ENCODE peak calls at places on chromosomes 12 and 14, in six cellular contexts. One of them, this sample, is unnamed.

GRCh38 chr14:77043177-77043983 is 14.9 kb upstream of the IRF2BPL start:
- DNase-seq in GM23338: no peak
- DNase-seq in Calu3: peak; percentile 67
- DNase-seq in amniotic epithelial cell: peak; percentile 93
- DNase-seq in LoVo: no peak
- DNase-seq in AG09309: peak; percentile 90
- DNase-seq in this sample: peak; percentile 97

GRCh38 chr12:74890237-74890599 is 319.4 kb downstream of the KCNC2 start:
- DNase-seq in GM23338: peak; percentile 8
- DNase-seq in Calu3: peak; percentile 52
- DNase-seq in amniotic epithelial cell: peak; percentile 86
- DNase-seq in LoVo: peak; percentile 69
- DNase-seq in AG09309: peak; percentile 20
- DNase-seq in this sample: peak; percentile 44

GRCh38 chr12:55742719-55743130 is at the start of gene GDF11:
- DNase-seq in GM23338: peak; percentile 91
- DNase-seq in Calu3: peak; percentile 69
- DNase-seq in amniotic epithelial cell: peak; percentile 66
- DNase-seq in LoVo: peak; percentile 88
- DNase-seq in AG09309: no peak
- DNase-seq in this sample: no peak

GRCh38 chr12:52261211-52261484 is 13.3 kb upstream of the KRT86 start:
- DNase-seq in GM23338: no peak
- DNase-seq in Calu3: no peak
- DNase-seq in amniotic epithelial cell: no peak
- DNase-seq in LoVo: no peak
- DNase-seq in AG09309: no peak
- DNase-seq in this sample: no peak

GRCh38 chr12:121949643-121950397 is 31.4 kb downstream of the CFAP251 start:
- DNase-seq in GM23338: no peak
- DNase-seq in Calu3: no peak
- DNase-seq in amniotic epithelial cell: peak; percentile 98
- DNase-seq in LoVo: no peak
- DNase-seq in AG09309: peak; percentile 63
- DNase-seq in this sample: no peak

GRCh38 chr12:22856120-22856699 is 231.2 kb downstream of the ETNK1 start:
- DNase-seq in GM23338: peak; percentile 67
- DNase-seq in Calu3: no peak
- DNase-seq in amniotic epithelial cell: peak; percentile 50
- DNase-seq in LoVo: peak; percentile 54
- DNase-seq in AG09309: peak; percentile 13
- DNase-seq in this sample: no peak

GRCh38 chr12:27635349-27635972 is 60.8 kb upstream of the REP15 start:
- DNase-seq in GM23338: peak; percentile 65
- DNase-seq in Calu3: peak; percentile 12
- DNase-seq in amniotic epithelial cell: peak; percentile 70
- DNase-seq in LoVo: peak; percentile 65
- DNase-seq in AG09309: peak; percentile 42
- DNase-seq in this sample: no peak

GRCh38 chr12:52561880-52562449 is 9.0 kb upstream of the KRT71 start:
- DNase-seq in GM23338: peak; percentile 54
- DNase-seq in Calu3: peak; percentile 17
- DNase-seq in amniotic epithelial cell: peak; percentile 12
- DNase-seq in LoVo: peak; percentile 48
- DNase-seq in AG09309: no peak
- DNase-seq in this sample: no peak

This sample was measured in GM04503.